ENCODE peak calls at places on chromosome X, in four cellular contexts. D is right lobe of liver, K is colonic mucosa, T is GM12878. Q is an unnamed sample.
A peak's percentile ranks its signal among the peaks of the same experiment; 100 is the strongest.

GRCh38 chrX:18173494-18174180 is 47.0 kb downstream of the BEND2 start:
- DNase-seq in K (no peak), T (no peak), D (no peak), Q (no peak)

GRCh38 chrX:121365572-121366161 is 318.3 kb downstream of the GLUD2 start:
- DNase-seq in T (no peak), D (no peak), K (peak; percentile 44), Q (no peak)

GRCh38 chrX:38857736-38858432 is 56.6 kb downstream of the MID1IP1 start:
- DNase-seq in T (no peak), D (no peak), K (no peak), Q (no peak)

GRCh38 chrX:77597090-77597489 is 149.9 kb downstream of the FGF16 start:
- DNase-seq in D (no peak), T (no peak), K (no peak), Q (no peak)

GRCh38 chrX:68940601-68941000 is 111.8 kb downstream of the EFNB1 start:
- DNase-seq in T (no peak), D (no peak), K (peak; percentile 15), Q (no peak)

GRCh38 chrX:29419774-29420553 is 795.4 kb upstream of the MAGEB2 start:
- DNase-seq in T (no peak), D (no peak), K (no peak), Q (no peak)

GRCh38 chrX:75623535-75623934 is 100.7 kb upstream of the ZDHHC15 start:
- DNase-seq in K (no peak), D (no peak), T (no peak), Q (no peak)

GRCh38 chrX:68808686-68809357 is 20.0 kb upstream of the EFNB1 start:
- DNase-seq in K (no peak), T (no peak), D (no peak), Q (no peak)

GRCh38 chrX:140318306-140318705 is 186.6 kb downstream of the SOX3 start:
- DNase-seq in K (no peak), T (no peak), D (no peak), Q (no peak)

GRCh38 chrX:130287071-130287770 is 18.5 kb upstream of the ZNF280C start:
- DNase-seq in K (no peak), D (no peak), T (no peak), Q (no peak)

GRCh38 chrX:31154941-31155340 is 83.1 kb upstream of the FTHL17 start:
- DNase-seq in D (no peak), K (no peak), T (no peak), Q (no peak)

GRCh38 chrX:30713061-30713525 is 59.9 kb downstream of the GK start:
- DNase-seq in K (peak; percentile 55), T (peak; percentile 85), D (no peak), Q (peak; percentile 62)

GRCh38 chrX:51047950-51048349 is 137.4 kb downstream of the BMP15 start:
- DNase-seq in K (no peak), T (no peak), D (no peak), Q (no peak)
- H3K27ac ChIP-seq in K (no peak overlapping the region), T (no peak overlapping the region), D (no peak overlapping the region), Q (no peak overlapping the region)

GRCh38 chrX:154797006-154797405 is 8.3 kb downstream of the MPP1 start:
- DNase-seq in T (no peak), K (no peak), D (no peak), Q (no peak)

GRCh38 chrX:154791467-154791866 is 13.8 kb downstream of the MPP1 start:
- DNase-seq in K (no peak), D (no peak), T (no peak), Q (no peak)

GRCh38 chrX:154793084-154793483 is 12.2 kb downstream of the MPP1 start:
- DNase-seq in K (no peak), T (no peak), D (no peak), Q (no peak)

GRCh38 chrX:154791951-154792350 is 13.3 kb downstream of the MPP1 start:
- DNase-seq in K (no peak), T (no peak), D (no peak), Q (no peak)
- H3K9me3 ChIP-seq in K (no peaks in the 10 kb centered on the region), T (no peaks in the 10 kb centered on the region), D (no peaks in the 10 kb centered on the region), Q (no peaks in the 10 kb centered on the region)

DNA sequence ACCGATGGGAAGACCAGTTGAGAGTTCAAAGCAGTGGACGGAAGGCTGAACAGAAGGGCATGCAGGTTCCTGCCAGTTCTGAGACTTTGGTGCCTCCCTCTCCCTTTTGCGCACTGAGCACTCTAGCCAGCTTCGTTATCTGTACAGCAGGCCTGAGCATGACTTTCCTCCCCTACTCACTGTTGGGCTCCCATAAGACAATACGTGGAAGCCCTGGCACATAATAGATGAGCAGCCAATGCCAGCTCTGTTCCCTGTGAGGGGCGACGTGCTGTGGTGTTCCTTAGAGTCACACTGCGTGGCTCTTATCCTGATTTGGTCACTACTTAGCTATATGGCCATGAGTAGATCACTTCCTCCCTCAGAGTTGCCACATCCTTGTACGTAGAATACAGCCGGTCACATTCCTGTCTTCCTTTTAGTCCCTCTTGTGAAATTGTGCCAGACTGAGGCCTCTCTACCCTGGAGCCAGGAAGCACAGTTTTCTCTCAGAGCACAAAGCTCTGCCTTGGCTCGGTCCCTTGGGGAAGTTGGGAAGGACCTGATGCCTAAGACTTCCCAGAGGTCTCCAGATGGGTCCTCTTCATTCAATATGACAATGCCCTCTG is 160.4 kb upstream of the MAMLD1 start:
- DNase-seq in K (no peak), T (no peak), D (no peak), Q (no peak)
- H3K4me3 ChIP-seq in K (no peak overlapping the region), T (no peak overlapping the region), D (no peak overlapping the region), Q (no peak overlapping the region)

DNA sequence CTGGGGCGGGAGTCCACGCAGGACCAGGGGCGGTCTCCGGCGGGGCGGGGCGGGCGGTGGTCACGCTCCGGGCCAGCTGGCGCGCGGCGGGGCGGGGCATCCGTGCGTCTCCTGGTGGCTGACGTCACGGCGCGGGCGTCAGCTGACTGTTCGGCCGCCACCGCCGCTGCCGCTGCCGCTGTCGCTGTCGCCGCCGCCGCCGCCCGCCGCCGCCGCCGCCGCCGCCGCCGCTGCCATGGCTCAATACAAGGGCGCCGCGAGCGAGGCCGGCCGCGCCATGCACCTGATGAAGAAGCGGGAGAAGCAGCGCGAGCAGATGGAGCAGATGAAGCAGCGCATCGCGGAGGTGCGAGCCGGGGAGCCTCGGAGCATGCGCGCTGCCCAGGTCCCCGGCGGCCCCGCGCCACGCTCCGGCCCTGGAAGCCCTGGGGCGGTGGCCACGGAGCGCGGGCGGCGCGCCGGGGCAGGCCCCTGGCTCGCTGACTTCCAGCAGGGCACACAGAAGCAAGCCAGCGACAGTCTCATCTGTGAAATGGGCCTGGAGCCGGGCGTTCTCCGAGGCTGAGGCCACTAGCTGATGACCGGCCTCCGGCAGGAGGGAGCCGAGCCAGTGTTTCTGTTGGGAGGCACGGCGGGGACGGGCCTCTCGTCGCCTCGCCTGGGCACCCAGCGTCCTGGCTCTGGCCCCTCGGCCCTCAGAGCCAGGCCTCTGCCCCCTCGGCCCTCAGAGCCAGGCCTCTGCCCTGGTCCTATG is at the start of gene FAM50A:
- DNase-seq in K (peak; percentile 79), D (peak; percentile 82), T (no peak), Q (peak; percentile 84)
- H3K27ac ChIP-seq in K (peak within 1 kb of the TSS; percentile 65), D (peak within 1 kb of the TSS; percentile 66), T (peak within 1 kb of the TSS; percentile 52), Q (peak within 1 kb of the TSS; percentile 85)

GRCh38 chrX:40285876-40286275 is 188.1 kb upstream of the BCOR start:
- DNase-seq in K (no peak), D (no peak), T (no peak), Q (no peak)
- H3K9me3 ChIP-seq in K (no peaks in the 10 kb centered on the region), D (no peaks in the 10 kb centered on the region), T (no peaks in the 10 kb centered on the region), Q (peaks cover 13% of the 10 kb centered on the region)

GRCh38 chrX:109601458-109601857 is 23.5 kb downstream of the KCNE5 start:
- DNase-seq in K (no peak), T (no peak), D (no peak), Q (no peak)

GRCh38 chrX:109596015-109596414 is 29.0 kb downstream of the KCNE5 start:
- DNase-seq in D (no peak), K (no peak), T (no peak), Q (no peak)

DNA sequence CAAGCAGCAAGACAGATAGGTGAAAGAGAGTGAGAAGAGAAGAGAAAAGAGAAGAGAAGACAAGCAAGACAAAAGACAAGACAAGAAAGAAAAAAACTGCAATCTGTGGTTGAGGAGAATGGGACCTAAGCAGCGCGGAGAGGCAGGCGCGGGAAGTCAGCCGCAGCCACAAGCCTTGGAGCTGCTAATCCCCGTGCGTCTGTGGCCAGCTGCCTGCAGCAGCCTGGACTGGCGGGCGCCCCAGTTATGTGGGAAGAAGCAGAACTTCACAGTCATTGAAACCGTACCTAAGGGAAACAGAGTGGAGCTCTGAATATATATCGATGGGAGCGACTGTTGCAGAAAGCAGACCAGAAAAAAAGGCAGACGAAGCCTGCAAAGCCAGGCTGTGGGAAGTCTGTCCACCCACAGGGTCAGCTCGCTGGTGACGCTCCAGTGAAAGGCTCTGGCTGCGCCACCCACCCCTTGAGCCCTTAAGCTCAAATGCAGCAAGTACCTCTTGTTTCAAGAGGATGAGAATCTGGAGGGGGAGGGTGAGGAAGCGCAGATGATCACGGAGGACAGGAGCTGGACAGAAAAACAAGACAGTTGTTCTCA is 24.8 kb downstream of the KCNE5 start:
- DNase-seq in D (no peak), T (no peak), K (no peak), Q (peak; percentile 46)
- H3K4me3 ChIP-seq in D (no peak overlapping the region), T (no peak overlapping the region), K (no peak overlapping the region), Q (peak overlapping the region; percentile 1)